ENCODE peak calls at places on chromosome 16, in four cellular contexts. One of them, this sample, is unnamed.

GRCh38 chr16:73048292-73049050 is 543 bp upstream of the ZFHX3 start:
- DNase-seq in K562: no peak
- DNase-seq in Panc1: no peak
- DNase-seq in HepG2: peak
- DNase-seq in this sample: no peak

GRCh38 chr16:55663770-55664677 is 8.2 kb downstream of the SLC6A2 start:
- DNase-seq in K562: no peak
- DNase-seq in HepG2: no peak
- DNase-seq in Panc1: no peak
- DNase-seq in this sample: no peak

GRCh38 chr16:75116081-75116910 is at the start of gene LDHD:
- DNase-seq in HepG2: peak
- DNase-seq in Panc1: no peak
- DNase-seq in K562: peak
- DNase-seq in this sample: peak

GRCh38 chr16:56848955-56849689 is 15.9 kb upstream of the SLC12A3 start:
- DNase-seq in K562: no peak
- DNase-seq in Panc1: no peak
- DNase-seq in HepG2: peak
- DNase-seq in this sample: no peak

GRCh38 chr16:22004321-22004720 is 3.4 kb upstream of the PDZD9 start:
- DNase-seq in K562: no peak
- DNase-seq in Panc1: no peak
- DNase-seq in HepG2: no peak
- DNase-seq in this sample: no peak

GRCh38 chr16:25172831-25173230 is 43.9 kb upstream of the AQP8 start:
- DNase-seq in Panc1: no peak
- DNase-seq in K562: no peak
- DNase-seq in HepG2: no peak
- DNase-seq in this sample: no peak

GRCh38 chr16:85689285-85689949 is 663 bp upstream of the GINS2 start:
- DNase-seq in HepG2: no peak
- DNase-seq in Panc1: no peak
- DNase-seq in K562: no peak
- DNase-seq in this sample: no peak

GRCh38 chr16:56191807-56192643 is 736 bp downstream of the GNAO1 start:
- DNase-seq in K562: no peak
- DNase-seq in Panc1: no peak
- DNase-seq in HepG2: no peak
- DNase-seq in this sample: no peak

GRCh38 chr16:8087597-8088279 is 502.6 kb downstream of the TMEM114 start:
- DNase-seq in K562: peak
- DNase-seq in Panc1: no peak
- DNase-seq in HepG2: no peak
- DNase-seq in this sample: no peak

GRCh38 chr16:49713770-49714169 is 142.1 kb downstream of the ZNF423 start:
- DNase-seq in K562: no peak
- DNase-seq in HepG2: no peak
- DNase-seq in Panc1: no peak
- DNase-seq in this sample: no peak

GRCh38 chr16:49720225-49720624 is 135.7 kb downstream of the ZNF423 start:
- DNase-seq in Panc1: no peak
- DNase-seq in HepG2: no peak
- DNase-seq in K562: no peak
- DNase-seq in this sample: no peak

GRCh38 chr16:27318399-27319256 is 4.9 kb downstream of the IL4R start:
- DNase-seq in Panc1: no peak
- DNase-seq in HepG2: no peak
- DNase-seq in K562: no peak
- DNase-seq in this sample: no peak

GRCh38 chr16:4682616-4683254 is 10.6 kb upstream of the NUDT16L1 start:
- DNase-seq in Panc1: no peak
- DNase-seq in HepG2: peak
- DNase-seq in K562: peak
- DNase-seq in this sample: no peak
- TF ChIP-seq CTCF in Panc1: no peak
- TF ChIP-seq CTCF in HepG2: peak
- TF ChIP-seq CTCF in K562: peak
- TF ChIP-seq CTCF in this sample: peak

GRCh38 chr16:3152022-3152272 is 17.1 kb downstream of the ZNF213 start:
- DNase-seq in HepG2: no peak
- DNase-seq in Panc1: no peak
- DNase-seq in K562: peak
- DNase-seq in this sample: no peak

GRCh38 chr16:3152273-3153076 is 17.6 kb downstream of the ZNF213 start:
- DNase-seq in HepG2: peak
- DNase-seq in K562: peak
- DNase-seq in Panc1: peak
- DNase-seq in this sample: peak

GRCh38 chr16:3149630-3150345 is 15.0 kb downstream of the ZNF213 start:
- DNase-seq in HepG2: no peak
- DNase-seq in K562: peak
- DNase-seq in Panc1: no peak
- DNase-seq in this sample: no peak

GRCh38 chr16:3149193-3149530 is 14.3 kb downstream of the ZNF213 start:
- DNase-seq in K562: no peak
- DNase-seq in Panc1: no peak
- DNase-seq in HepG2: no peak
- DNase-seq in this sample: no peak

DNA sequence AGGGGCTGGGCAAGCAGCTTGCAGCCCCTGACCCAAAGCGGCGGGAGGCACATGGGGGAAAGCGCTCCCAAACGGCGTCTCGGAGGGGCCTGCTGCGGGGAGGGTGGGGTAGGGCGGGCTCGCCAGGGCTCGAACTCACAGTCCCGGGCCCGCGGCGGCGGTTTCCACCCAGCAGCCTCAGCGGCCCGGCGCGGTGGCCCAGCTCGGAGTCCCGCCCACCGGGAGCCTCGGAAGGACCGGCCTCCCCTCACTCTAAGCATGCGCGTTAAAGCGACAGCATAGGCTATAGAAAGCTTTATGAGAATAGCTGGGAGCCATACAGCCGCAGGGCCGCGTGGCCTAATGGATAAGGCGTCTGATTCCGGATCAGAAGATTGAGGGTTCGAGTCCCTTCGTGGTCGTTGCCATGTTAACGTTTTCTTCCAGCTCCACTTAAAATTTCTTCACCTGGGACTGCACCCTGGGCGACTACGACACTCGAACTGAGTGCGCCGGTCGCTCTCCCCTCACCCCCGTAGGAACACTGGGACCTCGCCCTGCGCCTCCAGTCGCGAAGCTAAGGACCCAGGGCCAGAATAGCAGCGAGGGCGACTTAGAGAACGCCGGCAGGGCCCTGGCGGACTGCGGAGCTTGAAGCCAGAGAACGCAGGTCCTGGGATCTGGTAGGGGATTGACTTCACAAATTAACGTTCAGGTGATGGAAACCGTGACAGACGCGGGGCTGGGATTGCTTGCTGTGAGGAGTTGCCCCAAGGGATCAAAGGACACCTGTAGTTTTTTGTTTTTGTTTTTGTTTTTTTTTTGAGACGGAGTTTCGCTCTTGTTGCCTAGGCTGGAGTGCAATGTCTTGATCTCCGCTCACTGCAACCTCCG is 15.8 kb downstream of the ZNF213 start:
- DNase-seq in K562: peak
- DNase-seq in HepG2: peak
- DNase-seq in Panc1: peak
- DNase-seq in this sample: peak
- TF ChIP-seq TCF7L2 in K562: no peak
- TF ChIP-seq TCF7L2 in HepG2: no peak
- TF ChIP-seq TCF7L2 in Panc1: no peak
- TF ChIP-seq TCF7L2 in this sample: no peak

GRCh38 chr16:30000768-30001631 is 5.0 kb downstream of the INO80E start:
- DNase-seq in Panc1: no peak
- DNase-seq in K562: no peak
- DNase-seq in HepG2: no peak
- DNase-seq in this sample: no peak
- TF ChIP-seq CTCF in Panc1: no peak
- TF ChIP-seq CTCF in K562: no peak
- TF ChIP-seq CTCF in HepG2: no peak
- TF ChIP-seq CTCF in this sample: no peak

GRCh38 chr16:2838928-2839327 is 8.8 kb downstream of the ZG16B start:
- DNase-seq in K562: peak
- DNase-seq in HepG2: peak
- DNase-seq in Panc1: no peak
- DNase-seq in this sample: no peak
- TF ChIP-seq TCF7L2 in K562: no peak
- TF ChIP-seq TCF7L2 in HepG2: no peak
- TF ChIP-seq TCF7L2 in Panc1: peak
- TF ChIP-seq TCF7L2 in this sample: no peak

GRCh38 chr16:84598391-84598750 is 19.5 kb downstream of the COTL1 start:
- DNase-seq in HepG2: no peak
- DNase-seq in Panc1: no peak
- DNase-seq in K562: no peak
- DNase-seq in this sample: no peak
- TF ChIP-seq CTCF in HepG2: no peak
- TF ChIP-seq CTCF in Panc1: no peak
- TF ChIP-seq CTCF in K562: no peak
- TF ChIP-seq CTCF in this sample: no peak

GRCh38 chr16:63816304-63816703 is 1305.6 kb downstream of the CDH11 start:
- DNase-seq in K562: no peak
- DNase-seq in HepG2: no peak
- DNase-seq in Panc1: no peak
- DNase-seq in this sample: no peak
- TF ChIP-seq TCF7L2 in K562: no peak
- TF ChIP-seq TCF7L2 in HepG2: no peak
- TF ChIP-seq TCF7L2 in Panc1: no peak
- TF ChIP-seq TCF7L2 in this sample: no peak

GRCh38 chr16:70438983-70439862 is at the start of gene ST3GAL2:
- DNase-seq in HepG2: peak
- DNase-seq in K562: peak
- DNase-seq in Panc1: peak
- DNase-seq in this sample: peak
- TF ChIP-seq CTCF in HepG2: peak
- TF ChIP-seq CTCF in K562: no peak
- TF ChIP-seq CTCF in Panc1: no peak
- TF ChIP-seq CTCF in this sample: no peak

DNA sequence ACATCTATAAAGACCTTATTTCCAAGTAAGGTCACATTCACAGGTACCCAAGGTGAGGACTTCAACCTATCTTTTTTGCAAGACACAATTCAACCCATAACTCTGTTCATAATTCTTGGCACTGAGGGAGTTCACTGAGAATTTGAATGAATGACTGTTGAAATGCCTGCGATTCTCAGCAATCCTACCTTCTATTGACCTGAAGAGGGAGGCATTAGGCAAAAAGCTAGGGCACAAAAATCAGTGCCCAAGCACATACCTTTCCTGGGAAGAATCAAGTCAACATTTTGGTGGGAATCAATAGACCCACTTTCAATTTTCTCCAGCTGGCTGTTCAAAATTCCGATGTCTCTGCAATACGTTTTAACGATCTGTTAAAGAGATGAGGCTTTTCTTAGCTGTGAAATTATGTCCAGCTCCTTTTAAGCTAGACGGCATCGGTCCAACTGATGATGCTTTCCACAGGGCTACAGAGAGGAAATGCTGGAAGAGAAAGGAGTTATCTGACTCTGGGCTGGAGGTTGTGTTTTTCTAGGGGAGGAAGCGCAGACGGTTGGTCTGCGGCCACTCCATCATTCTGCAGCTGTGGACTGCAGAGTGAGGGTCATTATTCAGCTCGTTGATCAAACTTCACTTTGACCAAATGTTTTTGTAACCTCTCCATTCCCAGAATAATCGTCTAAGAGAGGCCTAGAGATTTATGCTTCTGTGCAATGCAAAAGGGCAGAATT is 25.1 kb downstream of the BCO1 start:
- DNase-seq in K562: no peak
- DNase-seq in HepG2: no peak
- DNase-seq in Panc1: no peak
- DNase-seq in this sample: no peak
- TF ChIP-seq TCF7L2 in K562: no peak
- TF ChIP-seq TCF7L2 in HepG2: no peak
- TF ChIP-seq TCF7L2 in Panc1: no peak
- TF ChIP-seq TCF7L2 in this sample: no peak

DNA sequence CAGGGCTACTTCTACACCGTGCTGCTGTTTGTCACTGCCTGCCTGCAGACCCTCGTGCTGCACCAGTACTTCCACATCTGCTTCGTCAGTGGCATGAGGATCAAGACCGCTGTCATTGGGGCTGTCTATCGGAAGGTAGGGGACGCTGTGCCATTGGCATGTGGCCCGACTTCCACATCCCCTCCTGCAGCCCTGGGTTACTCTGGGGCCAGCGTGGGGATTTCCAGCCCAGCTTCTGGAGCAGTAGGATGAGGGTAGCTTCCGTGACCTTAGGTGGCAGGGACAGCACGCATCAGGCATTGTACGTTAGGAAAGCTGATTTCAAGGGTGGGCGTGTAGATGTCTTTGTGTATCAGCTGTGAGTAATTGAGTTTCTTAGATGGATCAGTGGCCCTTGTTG is 96.5 kb downstream of the ABCC1 start:
- DNase-seq in Panc1: no peak
- DNase-seq in K562: no peak
- DNase-seq in HepG2: no peak
- DNase-seq in this sample: no peak
- TF ChIP-seq CTCF in Panc1: no peak
- TF ChIP-seq CTCF in K562: no peak
- TF ChIP-seq CTCF in HepG2: no peak
- TF ChIP-seq CTCF in this sample: peak

GRCh38 chr16:23967775-23968571 is 132.2 kb downstream of the PRKCB start:
- DNase-seq in K562: no peak
- DNase-seq in Panc1: no peak
- DNase-seq in HepG2: peak
- DNase-seq in this sample: no peak

GRCh38 chr16:23969468-23970297 is 133.9 kb downstream of the PRKCB start:
- DNase-seq in HepG2: no peak
- DNase-seq in Panc1: no peak
- DNase-seq in K562: no peak
- DNase-seq in this sample: no peak

GRCh38 chr16:23965137-23965733 is 129.5 kb downstream of the PRKCB start:
- DNase-seq in K562: no peak
- DNase-seq in Panc1: no peak
- DNase-seq in HepG2: no peak
- DNase-seq in this sample: no peak

GRCh38 chr16:23966577-23966976 is 130.8 kb downstream of the PRKCB start:
- DNase-seq in HepG2: no peak
- DNase-seq in Panc1: no peak
- DNase-seq in K562: no peak
- DNase-seq in this sample: no peak

DNA sequence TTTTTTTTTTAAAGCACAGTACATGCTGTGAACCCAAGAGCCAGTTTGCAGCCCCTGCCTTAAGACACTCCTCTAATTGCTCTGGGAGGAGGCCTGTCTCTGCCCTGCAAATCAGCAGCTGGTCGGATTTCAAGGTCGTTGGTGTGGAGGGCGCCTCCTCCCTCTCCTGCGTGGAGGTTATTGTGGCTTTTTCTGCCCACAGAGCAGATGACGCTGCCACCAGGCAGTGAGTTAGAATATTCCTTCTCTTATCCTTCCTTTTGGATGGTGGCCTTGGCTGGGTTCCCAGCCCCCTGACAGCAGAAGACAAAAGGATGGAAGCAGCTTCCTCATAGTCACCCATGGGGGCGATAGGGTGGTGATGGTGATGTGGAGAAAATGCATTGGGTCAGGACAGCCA is 131.2 kb downstream of the PRKCB start:
- DNase-seq in HepG2: no peak
- DNase-seq in Panc1: no peak
- DNase-seq in K562: peak
- DNase-seq in this sample: no peak
- TF ChIP-seq TCF7L2 in HepG2: no peak
- TF ChIP-seq TCF7L2 in Panc1: no peak
- TF ChIP-seq TCF7L2 in K562: no peak
- TF ChIP-seq TCF7L2 in this sample: no peak

This sample was measured in HCT116.